ENCODE peak calls at places on chromosomes 5 and 9, in eight cellular contexts. C is HFF-Myc, G is ascending aorta, K is neural progenitor cell, A is BE2C, Y is fibroblast of mammary gland, T is lung, U is AG09309. W is an unnamed sample.
A peak's percentile ranks its signal among the peaks of the same experiment; 100 is the strongest.

GRCh38 chr9:101465330-101465915 is 29.8 kb upstream of the ALDOB start:
- DNase-seq in U (peak; percentile 63), A (peak; percentile 73), Y (peak; percentile 80), G (no peak), C (peak; percentile 88), T (peak; percentile 40), K (peak; percentile 60), W (peak; percentile 92)

GRCh38 chr9:94922691-94923107 is 196.2 kb downstream of the AOPEP start:
- DNase-seq in C (no peak), Y (peak; percentile 49), T (no peak), K (no peak), A (no peak), G (no peak), U (no peak), W (peak; percentile 75)

GRCh38 chr9:76887003-76887821 is 18.7 kb downstream of the PRUNE2 start:
- DNase-seq in T (no peak), U (no peak), G (no peak), A (no peak), Y (no peak), C (no peak), K (no peak), W (no peak)

GRCh38 chr5:14353661-14354474 is 210.7 kb downstream of the TRIO start:
- DNase-seq in A (no peak), C (no peak), K (no peak), T (no peak), G (no peak), U (no peak), Y (no peak), W (no peak)

GRCh38 chr5:146068977-146069779 is 36.2 kb downstream of the PLAC8L1 start:
- DNase-seq in Y (no peak), G (no peak), K (no peak), U (no peak), C (no peak), A (no peak), T (no peak), W (no peak)

GRCh38 chr5:51968756-51969155 is 585.5 kb downstream of the ISL1 start:
- DNase-seq in K (peak; percentile 2), T (no peak), Y (no peak), C (no peak), U (no peak), A (no peak), G (no peak), W (no peak)

GRCh38 chr9:132842124-132843005 is 35.7 kb downstream of the AK8 start:
- DNase-seq in A (no peak), C (no peak), T (no peak), U (no peak), G (no peak), K (no peak), Y (no peak), W (no peak)

GRCh38 chr9:115393976-115394775 is 276.2 kb upstream of the TNC start:
- DNase-seq in A (no peak), U (no peak), K (no peak), G (no peak), Y (peak; percentile 95), T (no peak), C (no peak), W (peak; percentile 58)

GRCh38 chr9:89999534-90000370 is 394.9 kb downstream of the GADD45G start:
- DNase-seq in K (no peak), U (no peak), C (no peak), T (peak; percentile 70), G (peak; percentile 82), Y (peak; percentile 29), A (no peak), W (peak; percentile 53)

GRCh38 chr9:6931913-6932312 is 174.1 kb downstream of the KDM4C start:
- DNase-seq in Y (peak; percentile 86), G (no peak), K (no peak), C (no peak), A (no peak), T (no peak), U (no peak), W (peak; percentile 96)

GRCh38 chr5:6454628-6455053 is 6.0 kb downstream of the UBE2QL1 start:
- DNase-seq in T (no peak), C (no peak), A (no peak), U (no peak), G (peak; percentile 79), K (no peak), Y (no peak), W (no peak)

GRCh38 chr5:114360362-114360761 is 1.5 kb upstream of the KCNN2 start:
- DNase-seq in K (peak; percentile 39), C (no peak), A (no peak), U (no peak), Y (no peak), G (no peak), T (no peak), W (no peak)

GRCh38 chr9:115808695-115809094 is 344.9 kb upstream of the PAPPA start:
- DNase-seq in U (no peak), A (no peak), C (no peak), K (no peak), G (no peak), Y (peak; percentile 40), T (no peak), W (peak; percentile 27)

GRCh38 chr5:154603011-154603410 is 125.0 kb upstream of the HAND1 start:
- DNase-seq in G (no peak), T (no peak), A (no peak), K (no peak), Y (no peak), C (no peak), U (no peak), W (no peak)

GRCh38 chr5:108143581-108143980 is 238.3 kb downstream of the FBXL17 start:
- DNase-seq in U (peak; percentile 11), K (no peak), Y (peak; percentile 45), T (no peak), G (no peak), A (no peak), C (no peak), W (peak; percentile 16)

GRCh38 chr9:19424176-19424779 is 15.5 kb downstream of the ACER2 start:
- DNase-seq in C (no peak), U (no peak), Y (peak; percentile 15), T (no peak), G (no peak), K (no peak), A (no peak), W (no peak)

GRCh38 chr9:13800776-13801175 is 513.2 kb downstream of the NFIB start:
- DNase-seq in Y (no peak), G (no peak), T (no peak), C (no peak), U (no peak), K (no peak), A (no peak), W (no peak)

DNA sequence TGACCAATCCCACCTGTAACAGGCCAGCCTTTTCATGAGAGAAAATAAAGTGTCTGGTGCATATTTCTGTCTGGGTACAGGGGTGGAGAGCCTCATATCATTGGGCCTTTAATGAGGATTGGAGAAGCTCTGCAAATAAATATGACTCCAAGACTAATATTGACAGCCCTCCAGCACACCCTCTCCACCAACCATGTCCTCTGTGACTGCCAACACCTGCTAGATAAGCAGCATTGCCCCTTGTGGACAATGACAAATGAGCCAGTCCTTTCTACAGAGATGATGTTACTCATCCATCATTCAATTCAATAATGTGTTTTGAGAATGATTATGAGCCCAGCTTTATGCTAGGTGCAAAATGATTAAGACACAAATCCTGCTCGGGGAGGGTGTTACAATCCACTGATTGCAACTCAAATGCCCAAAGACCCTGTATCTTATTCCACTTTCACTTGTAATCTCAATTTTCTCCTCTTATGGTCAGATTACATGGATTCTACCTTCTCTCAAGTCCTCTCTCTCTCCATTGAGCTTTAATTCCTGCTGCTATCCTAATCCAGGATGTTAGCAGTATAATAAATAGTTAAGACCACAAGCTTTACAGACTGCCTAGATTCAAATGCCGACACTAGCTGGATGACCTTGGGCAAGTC is 2.1 kb upstream of the GFRA3 start:
- DNase-seq in U (no peak), A (no peak), Y (no peak), G (no peak), K (no peak), C (no peak), T (no peak), W (no peak)
- TF ChIP-seq CTCF in U (no peak), A (peak; percentile 23), Y (no peak), G (no peak), K (no peak), C (no peak), T (no peak), W (no peak)

DNA sequence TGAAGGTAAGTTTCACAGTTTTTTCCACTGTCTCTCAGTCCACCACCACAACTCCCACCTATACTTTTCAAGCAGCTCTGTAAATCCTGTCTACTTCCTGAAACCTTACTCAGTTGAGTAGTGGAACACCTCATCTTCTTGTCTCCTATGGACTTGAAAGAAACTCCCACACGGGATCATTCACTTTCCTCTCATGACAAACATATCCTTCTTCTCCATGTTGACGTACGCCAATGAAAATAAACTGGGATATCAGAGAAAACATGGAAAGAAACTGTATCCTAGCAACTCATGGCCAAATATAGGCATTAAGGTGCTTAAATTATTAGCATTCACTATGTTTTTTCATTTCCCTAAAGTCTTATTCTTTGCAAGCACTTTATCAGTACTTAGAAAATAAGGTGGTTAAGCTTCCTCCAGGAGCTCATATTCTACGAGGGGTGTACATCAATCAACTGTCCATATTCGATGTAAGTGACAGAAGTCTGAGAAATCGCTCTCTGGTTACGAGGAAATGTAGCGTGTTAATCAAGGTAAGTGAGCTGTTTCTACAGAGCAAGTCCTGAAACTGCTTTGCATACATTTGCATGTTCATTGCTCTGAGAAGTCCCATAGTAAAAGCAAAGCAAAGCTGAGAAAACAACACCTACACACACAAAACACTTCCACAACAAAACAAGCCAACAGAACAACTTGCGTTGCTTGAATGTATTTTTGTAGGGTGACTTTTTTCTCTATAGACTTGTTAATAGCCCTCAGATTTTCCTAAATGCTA is 893.8 kb upstream of the DMAC1 start:
- DNase-seq in A (no peak), U (no peak), Y (no peak), C (no peak), T (no peak), K (no peak), G (no peak), W (no peak)
- H3K4me3 ChIP-seq in A (no peak overlapping the region), U (no peak overlapping the region), Y (no peak overlapping the region), C (no peak overlapping the region), T (no peak overlapping the region), K (no peak overlapping the region), G (no peak overlapping the region), W (no peak overlapping the region)

GRCh38 chr5:10201223-10201868 is 48.3 kb downstream of the ATPSCKMT start:
- DNase-seq in T (no peak), G (no peak), K (peak; percentile 61), U (no peak), Y (peak; percentile 16), A (no peak), C (peak; percentile 11), W (no peak)
- TF ChIP-seq CTCF in T (no peak), G (no peak), K (peak; percentile 75), U (peak; percentile 35), Y (peak; percentile 51), A (peak; percentile 46), C (peak; percentile 76), W (peak; percentile 17)

DNA sequence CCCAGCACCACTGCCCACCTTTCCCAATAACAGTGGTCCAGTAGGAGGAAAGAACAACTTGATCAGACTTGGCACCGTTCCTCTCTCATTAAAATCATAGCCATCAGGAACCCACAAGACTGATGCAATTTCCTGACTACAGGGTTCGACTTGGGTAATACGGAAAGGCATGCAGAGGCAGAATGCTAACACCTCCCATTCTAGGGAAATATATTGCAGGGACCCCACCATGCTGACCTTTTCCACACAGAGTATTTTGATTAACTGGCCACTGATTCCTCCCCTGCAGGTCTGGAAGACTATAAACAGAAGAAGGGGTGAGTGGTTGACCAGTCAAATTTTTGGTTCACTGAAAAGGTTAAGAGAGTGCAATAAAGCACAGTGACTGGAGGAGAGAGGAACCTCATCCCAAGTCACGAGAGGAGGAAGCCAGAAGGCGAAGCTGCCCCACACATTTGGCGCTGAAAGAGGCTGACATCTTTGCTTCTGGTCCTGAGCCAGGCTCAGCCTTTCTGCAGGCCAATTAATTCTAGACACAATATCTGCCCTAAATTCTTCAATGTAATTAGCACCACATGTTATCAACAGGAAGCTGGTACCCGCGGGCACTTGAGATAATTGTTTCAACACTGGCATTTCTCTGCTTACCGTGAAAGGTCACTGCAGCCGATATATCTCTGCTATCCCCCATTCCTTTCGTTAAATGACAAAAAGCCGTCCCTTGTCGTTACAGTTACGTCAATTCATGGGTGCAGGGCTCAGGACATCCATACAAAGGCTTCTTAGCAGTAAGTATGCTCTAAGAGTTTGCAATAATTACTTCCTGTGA is 64.7 kb upstream of the SPOCK1 start:
- DNase-seq in C (peak; percentile 81), T (no peak), A (no peak), K (no peak), Y (peak; percentile 97), U (peak; percentile 99), G (no peak), W (peak; percentile 66)
- H3K4me3 ChIP-seq in C (no peak overlapping the region), T (no peak overlapping the region), A (no peak overlapping the region), K (no peak overlapping the region), Y (no peak overlapping the region), U (no peak overlapping the region), G (no peak overlapping the region), W (no peak overlapping the region)